ENCODE peak calls at places on chromosomes 11 and 22, in five cellular contexts. U is NCI-H1417; T is hepatocyte; Z is stimulated activated CD8-positive, alpha-beta memory T cell treated with anti-CD3 and anti-CD28 coated beads, Interleukin-2, amount 100 ng/mL, for 48 hours; I is pancreas. H is an unnamed sample.

GRCh38 chr11:121522043-121522941 is 69.5 kb upstream of the SORL1-AS1 start:
- DNase-seq in Z (no peak), T (no peak), I (no peak), U (no peak), H (no peak)

GRCh38 chr11:24453129-24453723 is 43.6 kb upstream of the LUZP2 start:
- DNase-seq in T (no peak), I (no peak), Z (no peak), U (no peak), H (no peak)

GRCh38 chr22:32407936-32408335 is 4.1 kb downstream of the RTCB start:
- DNase-seq in Z (no peak), U (no peak), I (no peak), T (no peak), H (no peak)

GRCh38 chr22:46031965-46032851 is 55.2 kb upstream of the WNT7B start:
- DNase-seq in T (no peak), Z (no peak), I (peak; percentile 47), U (no peak), H (no peak)

GRCh38 chr22:50498322-50498861 is 9.1 kb downstream of the LMF2 start:
- DNase-seq in Z (peak; percentile 58), U (peak; percentile 61), T (peak; percentile 83), I (peak; percentile 75), H (peak; percentile 41)

GRCh38 chr11:76247091-76247490 is 40.8 kb upstream of the WNT11 start:
- DNase-seq in I (no peak), U (no peak), Z (no peak), T (no peak), H (no peak)

GRCh38 chr11:67698247-67698646 is 23.8 kb upstream of the ALDH3B2 start:
- DNase-seq in T (no peak), Z (peak; percentile 6), U (no peak), I (no peak), H (peak; percentile 45)

GRCh38 chr11:75577198-75577597 is 15.1 kb downstream of the SERPINH1 start:
- DNase-seq in T (peak; percentile 80), I (peak; percentile 77), Z (peak; percentile 38), U (peak; percentile 28), H (peak; percentile 39)

GRCh38 chr11:20458905-20459632 is 71.6 kb downstream of the PRMT3 start:
- DNase-seq in I (no peak), Z (no peak), U (no peak), T (no peak), H (no peak)

GRCh38 chr11:6594142-6594768 is 9.2 kb downstream of the RRP8 start:
- DNase-seq in Z (no peak), U (no peak), I (no peak), T (no peak), H (no peak)

GRCh38 chr22:42847110-42847509 is 10.0 kb downstream of the ARFGAP3 start:
- DNase-seq in U (no peak), I (no peak), Z (no peak), T (no peak), H (no peak)

GRCh38 chr11:17486666-17487065 is 10.0 kb upstream of the ABCC8 start:
- DNase-seq in I (no peak), U (no peak), T (no peak), Z (no peak), H (no peak)

GRCh38 chr22:50544078-50544745 is 1.5 kb upstream of the KLHDC7B start:
- DNase-seq in T (peak; percentile 89), U (peak; percentile 6), I (peak; percentile 72), Z (peak; percentile 86), H (peak; percentile 75)

GRCh38 chr22:24146791-24147353 is 34.4 kb upstream of the SUSD2 start:
- DNase-seq in U (no peak), I (no peak), Z (no peak), T (peak; percentile 67), H (no peak)

GRCh38 chr11:128725630-128726461 is 32.0 kb downstream of the FLI1 start:
- DNase-seq in Z (no peak), T (no peak), U (no peak), I (no peak), H (no peak)

GRCh38 chr22:49933236-49933921 is 14.9 kb downstream of the CRELD2 start:
- DNase-seq in Z (no peak), I (peak; percentile 66), T (peak; percentile 34), U (no peak), H (no peak)

GRCh38 chr22:46054878-46055158 is 77.9 kb upstream of the WNT7B start:
- DNase-seq in U (no peak), T (no peak), I (no peak), Z (no peak), H (no peak)

GRCh38 chr11:119375629-119376196 is 5.8 kb downstream of the USP2 start:
- DNase-seq in U (no peak), Z (no peak), T (no peak), I (peak; percentile 68), H (no peak)

GRCh38 chr11:6617315-6617781 is 1.9 kb downstream of the TPP1 start:
- DNase-seq in U (no peak), I (no peak), T (no peak), Z (no peak), H (no peak)

GRCh38 chr11:26271666-26272065 is 60.3 kb upstream of the ANO3 start:
- DNase-seq in I (no peak), U (no peak), T (no peak), Z (no peak), H (no peak)

GRCh38 chr11:125337836-125338235 is 158.2 kb downstream of the FEZ1 start:
- DNase-seq in I (no peak), T (no peak), Z (no peak), U (no peak), H (no peak)

GRCh38 chr11:47186937-47187681 is 875 bp upstream of the PACSIN3 start:
- DNase-seq in Z (peak; percentile 34), U (no peak), I (peak; percentile 79), T (peak; percentile 75), H (peak; percentile 68)

GRCh38 chr22:36183446-36183845 is 18.2 kb downstream of the APOL4 start:
- DNase-seq in U (no peak), T (no peak), Z (no peak), I (no peak), H (no peak)

GRCh38 chr11:62885137-62885536 is 4.4 kb downstream of the SLC3A2 start:
- DNase-seq in I (no peak), T (no peak), Z (no peak), U (no peak), H (no peak)